ENCODE peak calls at places on chromosomes 1 and 21, in nine cellular contexts. X is MCF 10A, Z is neural crest cell, E is foreskin fibroblast, T is astrocyte of the spinal cord, K is HFF-Myc, J is RWPE1, I is endothelial cell, B is Calu3. A is an unnamed sample.

GRCh38 chr1:212477680-212478466 is 45.2 kb downstream of the NENF start:
- DNase-seq in X (no peak), Z (no peak), E (no peak), T (no peak), K (no peak), J (no peak), I (no peak), B (peak), A (peak)

GRCh38 chr1:56194911-56195310 is 384.5 kb downstream of the PLPP3 start:
- DNase-seq in X (peak), Z (no peak), E (peak), T (peak), K (no peak), J (no peak), I (no peak), B (no peak), A (no peak)

GRCh38 chr1:4262665-4263064 is 362.6 kb upstream of the C1orf174 start:
- DNase-seq in X (no peak), Z (no peak), E (no peak), T (no peak), K (no peak), J (no peak), I (no peak), B (no peak), A (no peak)

GRCh38 chr1:230138561-230139239 is 71.7 kb downstream of the GALNT2 start:
- DNase-seq in X (no peak), Z (no peak), E (no peak), T (no peak), K (no peak), J (no peak), I (no peak), B (no peak), A (no peak)

GRCh38 chr1:6045110-6045502 is 582 bp upstream of the KCNAB2 start:
- DNase-seq in X (no peak), Z (no peak), E (no peak), T (no peak), K (no peak), J (no peak), I (no peak), B (no peak), A (no peak)

GRCh38 chr1:54262244-54262643 is 62.3 kb downstream of the MRPL37 start:
- DNase-seq in X (no peak), Z (no peak), E (no peak), T (no peak), K (no peak), J (no peak), I (no peak), B (no peak), A (no peak)

GRCh38 chr1:92877081-92877711 is 45.4 kb downstream of the RPL5 start:
- DNase-seq in X (no peak), Z (no peak), E (no peak), T (no peak), K (no peak), J (no peak), I (no peak), B (no peak), A (no peak)

GRCh38 chr1:108747128-108747827 is 804 bp downstream of the STXBP3 start:
- DNase-seq in X (peak), Z (peak), E (peak), T (peak), K (peak), J (peak), I (peak), B (peak), A (no peak)

GRCh38 chr1:93905051-93905450 is 4.2 kb downstream of the GCLM start:
- DNase-seq in X (peak), Z (no peak), E (peak), T (no peak), K (no peak), J (no peak), I (no peak), B (no peak), A (no peak)

GRCh38 chr1:7538033-7538432 is 233.1 kb upstream of the VAMP3 start:
- DNase-seq in X (no peak), Z (no peak), E (peak), T (peak), K (no peak), J (no peak), I (no peak), B (no peak), A (no peak)

GRCh38 chr1:176801553-176802020 is 338.6 kb downstream of the PAPPA2 start:
- DNase-seq in X (no peak), Z (no peak), E (peak), T (no peak), K (no peak), J (no peak), I (no peak), B (no peak), A (no peak)

GRCh38 chr1:27955076-27955475 is 4.7 kb upstream of the XKR8 start:
- DNase-seq in X (no peak), Z (no peak), E (no peak), T (no peak), K (no peak), J (no peak), I (no peak), B (no peak), A (no peak)

GRCh38 chr1:27954186-27954585 is 5.6 kb upstream of the XKR8 start:
- DNase-seq in X (no peak), Z (no peak), E (no peak), T (no peak), K (no peak), J (no peak), I (no peak), B (no peak), A (peak)

GRCh38 chr1:27957655-27958054 is 2.1 kb upstream of the XKR8 start:
- DNase-seq in X (no peak), Z (no peak), E (no peak), T (no peak), K (no peak), J (no peak), I (no peak), B (no peak), A (no peak)

GRCh38 chr1:27958513-27958912 is 1.3 kb upstream of the XKR8 start:
- DNase-seq in X (no peak), Z (no peak), E (no peak), T (no peak), K (no peak), J (no peak), I (no peak), B (no peak), A (peak)

DNA sequence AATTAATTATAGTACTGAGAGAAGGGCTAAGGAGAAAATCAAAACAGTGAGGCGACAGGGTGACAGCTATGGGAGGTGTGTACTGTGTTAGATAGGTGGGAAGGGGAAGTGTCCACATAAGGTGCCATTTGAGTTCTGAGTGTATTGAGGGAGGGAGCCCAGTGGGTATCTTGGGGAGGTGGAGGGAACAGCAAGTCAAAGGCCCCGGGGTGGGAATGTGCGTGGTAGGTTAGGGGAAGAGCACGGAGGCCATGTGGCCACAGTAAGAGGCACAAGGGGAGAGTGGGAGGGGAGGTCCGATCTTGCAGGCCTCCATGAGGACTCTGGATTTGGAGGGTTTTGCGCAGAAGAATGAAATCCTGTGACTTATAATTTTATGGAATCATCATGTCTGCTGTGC is 3.0 kb upstream of the XKR8 start:
- DNase-seq in X (no peak), Z (no peak), E (no peak), T (no peak), K (no peak), J (no peak), I (no peak), B (no peak), A (no peak)
- TF ChIP-seq CTCF in X (no peak), Z (no peak), E (no peak), T (no peak), K (no peak), J (no peak), I (no peak), B (no peak), A (no peak)

DNA sequence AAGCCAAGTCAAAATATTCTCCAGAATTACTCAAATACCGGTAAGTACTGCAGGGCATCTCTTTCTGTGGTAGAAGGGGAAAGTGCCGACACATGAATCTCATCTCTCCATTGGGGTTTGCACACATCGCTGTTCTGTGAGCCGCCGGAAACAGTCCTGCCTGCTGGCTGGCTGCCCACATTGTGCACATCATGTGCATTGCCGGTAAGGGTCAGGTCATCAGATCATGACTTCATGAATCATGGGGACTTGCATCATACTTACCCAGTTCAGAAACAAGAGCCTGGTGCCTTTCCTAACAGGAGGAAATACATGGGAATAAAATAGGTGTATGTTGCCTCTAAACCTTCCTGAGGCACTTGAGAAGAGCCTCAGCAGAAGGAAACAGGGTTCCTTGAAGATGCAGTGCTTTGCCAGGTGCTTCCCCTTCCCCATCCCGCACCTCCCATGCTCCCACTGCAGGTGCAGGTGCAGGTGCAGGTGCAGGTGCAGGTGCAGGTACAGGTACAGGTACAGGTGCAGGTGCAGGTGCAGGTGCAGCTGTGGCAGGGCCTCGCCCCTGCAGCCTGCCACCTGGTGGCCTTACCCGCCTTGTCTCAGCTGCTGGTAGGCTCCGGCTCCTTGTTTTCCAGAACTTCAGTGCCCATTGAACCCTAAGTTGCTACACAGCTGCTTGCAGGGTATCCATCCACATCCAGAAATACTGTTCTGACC is 26.5 kb downstream of the GPR137B start:
- DNase-seq in X (peak), Z (no peak), E (peak), T (peak), K (no peak), J (peak), I (no peak), B (peak), A (no peak)
- TF ChIP-seq CTCF in X (peak), Z (no peak), E (no peak), T (no peak), K (no peak), J (no peak), I (no peak), B (peak), A (no peak)

GRCh38 chr1:244325056-244325764 is 126.5 kb downstream of the ADSS2 start:
- DNase-seq in X (no peak), Z (no peak), E (peak), T (no peak), K (no peak), J (no peak), I (no peak), B (no peak), A (no peak)

GRCh38 chr1:244329591-244330317 is 122.0 kb downstream of the ADSS2 start:
- DNase-seq in X (peak), Z (no peak), E (peak), T (no peak), K (no peak), J (no peak), I (no peak), B (no peak), A (no peak)

GRCh38 chr1:244326757-244327156 is 125.0 kb downstream of the ADSS2 start:
- DNase-seq in X (no peak), Z (no peak), E (no peak), T (no peak), K (no peak), J (no peak), I (no peak), B (no peak), A (no peak)

GRCh38 chr1:244330318-244330625 is 121.4 kb downstream of the ADSS2 start:
- DNase-seq in X (no peak), Z (no peak), E (no peak), T (no peak), K (no peak), J (no peak), I (no peak), B (no peak), A (no peak)

DNA sequence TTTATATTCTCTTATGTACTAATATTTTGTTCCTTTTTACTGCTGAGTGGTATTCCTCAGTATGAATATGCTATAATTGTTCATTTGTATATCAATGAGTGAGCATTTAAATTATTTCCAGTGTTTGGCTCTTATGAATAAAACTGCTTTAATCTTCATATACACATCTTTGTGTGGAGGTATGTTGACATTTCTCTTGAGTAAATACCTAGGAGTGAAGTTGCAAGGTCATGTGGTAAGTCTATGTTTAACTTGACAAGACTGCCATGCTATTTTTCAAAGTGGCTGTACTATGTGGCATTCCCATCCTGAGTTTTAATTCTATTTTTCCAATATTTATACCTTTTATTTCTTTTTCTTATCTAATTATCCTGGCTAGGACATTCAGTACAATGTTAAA is 124.2 kb downstream of the ADSS2 start:
- DNase-seq in X (no peak), Z (no peak), E (no peak), T (no peak), K (no peak), J (no peak), I (no peak), B (no peak), A (no peak)
- TF ChIP-seq CTCF in X (no peak), Z (no peak), E (no peak), T (no peak), K (no peak), J (no peak), I (no peak), B (no peak), A (no peak)

DNA sequence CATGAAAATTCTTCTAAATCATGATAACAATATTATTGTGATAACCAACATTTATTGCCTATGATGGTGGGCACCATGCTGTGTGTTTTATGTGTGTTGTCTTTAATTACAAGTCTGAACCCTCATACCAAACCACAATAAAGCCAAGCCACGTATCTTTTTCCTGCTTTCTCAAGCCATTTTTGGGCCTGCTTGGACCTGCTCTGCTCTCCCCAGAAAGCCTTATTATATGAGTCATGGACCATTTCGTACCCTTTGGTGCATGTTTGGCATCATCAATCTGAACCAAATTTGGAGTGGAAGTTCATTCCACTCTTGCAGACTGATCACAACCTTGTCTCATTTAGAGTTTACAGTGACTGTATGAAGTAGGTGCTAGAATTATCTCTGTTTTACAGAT is 87.3 kb upstream of the CD53 start:
- DNase-seq in X (peak), Z (no peak), E (no peak), T (no peak), K (no peak), J (peak), I (no peak), B (no peak), A (no peak)
- TF ChIP-seq CTCF in X (no peak), Z (no peak), E (no peak), T (no peak), K (no peak), J (no peak), I (no peak), B (no peak), A (no peak)

GRCh38 chr1:177947623-177948022 is 22.2 kb downstream of the SEC16B start:
- DNase-seq in X (no peak), Z (no peak), E (no peak), T (no peak), K (no peak), J (no peak), I (no peak), B (no peak), A (no peak)

GRCh38 chr1:177944673-177945014 is 25.2 kb downstream of the SEC16B start:
- DNase-seq in X (no peak), Z (no peak), E (no peak), T (no peak), K (no peak), J (no peak), I (no peak), B (no peak), A (no peak)

GRCh38 chr1:177943999-177944672 is 25.7 kb downstream of the SEC16B start:
- DNase-seq in X (no peak), Z (no peak), E (no peak), T (no peak), K (no peak), J (no peak), I (no peak), B (no peak), A (no peak)

GRCh38 chr1:177948336-177948972 is 21.4 kb downstream of the SEC16B start:
- DNase-seq in X (peak), Z (peak), E (peak), T (peak), K (peak), J (peak), I (peak), B (peak), A (no peak)

GRCh38 chr1:177945943-177946650 is 23.8 kb downstream of the SEC16B start:
- DNase-seq in X (peak), Z (peak), E (peak), T (peak), K (no peak), J (peak), I (peak), B (peak), A (no peak)
- TF ChIP-seq CTCF in X (peak), Z (peak), E (peak), T (peak), K (peak), J (peak), I (peak), B (peak), A (peak)

DNA sequence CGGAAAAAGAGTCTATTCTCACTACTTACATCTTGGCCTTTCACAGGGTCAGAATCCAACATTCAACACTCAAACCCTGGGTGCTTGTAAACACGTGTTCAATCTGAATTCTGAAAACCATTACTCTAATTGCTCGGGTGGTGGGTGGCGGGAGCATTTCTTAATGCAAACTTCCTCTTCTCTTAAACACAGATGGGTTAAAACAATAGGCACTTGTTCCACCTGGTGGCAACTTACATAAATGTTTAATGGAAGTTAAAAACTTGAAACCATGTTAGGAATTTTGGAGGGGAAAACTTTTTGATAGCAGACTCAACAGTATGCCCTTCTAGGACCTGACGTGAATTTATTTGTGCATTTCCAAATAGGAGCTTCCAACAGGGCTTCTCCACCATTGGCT is 23.4 kb upstream of the TDRD10 start:
- DNase-seq in X (peak), Z (no peak), E (no peak), T (peak), K (no peak), J (no peak), I (no peak), B (peak), A (no peak)
- TF ChIP-seq CTCF in X (no peak), Z (no peak), E (no peak), T (no peak), K (no peak), J (no peak), I (no peak), B (peak), A (peak)

DNA sequence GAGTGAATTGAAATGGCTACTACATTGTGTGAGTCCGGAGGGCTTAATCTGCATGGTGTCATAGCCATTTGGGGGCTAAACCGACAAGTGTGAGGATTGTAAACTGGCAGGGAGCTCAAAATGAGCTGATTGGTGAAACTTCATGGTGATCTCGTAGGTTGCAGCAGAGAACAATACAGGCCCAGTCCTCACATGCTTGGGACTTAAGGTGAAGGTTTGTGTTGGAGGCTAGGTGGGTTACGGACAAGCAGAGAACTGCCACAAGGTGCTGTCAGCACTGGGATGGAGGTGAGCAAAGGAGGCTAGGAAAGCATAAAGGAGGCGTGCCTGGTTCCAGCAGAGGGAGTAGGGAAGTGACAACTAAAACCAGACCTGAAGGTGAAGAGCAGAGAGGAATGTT is 9.4 kb downstream of the PGM1 start:
- DNase-seq in X (no peak), Z (no peak), E (no peak), T (no peak), K (no peak), J (no peak), I (no peak), B (no peak), A (no peak)
- TF ChIP-seq CTCF in X (no peak), Z (no peak), E (no peak), T (no peak), K (no peak), J (no peak), I (no peak), B (no peak), A (no peak)

DNA sequence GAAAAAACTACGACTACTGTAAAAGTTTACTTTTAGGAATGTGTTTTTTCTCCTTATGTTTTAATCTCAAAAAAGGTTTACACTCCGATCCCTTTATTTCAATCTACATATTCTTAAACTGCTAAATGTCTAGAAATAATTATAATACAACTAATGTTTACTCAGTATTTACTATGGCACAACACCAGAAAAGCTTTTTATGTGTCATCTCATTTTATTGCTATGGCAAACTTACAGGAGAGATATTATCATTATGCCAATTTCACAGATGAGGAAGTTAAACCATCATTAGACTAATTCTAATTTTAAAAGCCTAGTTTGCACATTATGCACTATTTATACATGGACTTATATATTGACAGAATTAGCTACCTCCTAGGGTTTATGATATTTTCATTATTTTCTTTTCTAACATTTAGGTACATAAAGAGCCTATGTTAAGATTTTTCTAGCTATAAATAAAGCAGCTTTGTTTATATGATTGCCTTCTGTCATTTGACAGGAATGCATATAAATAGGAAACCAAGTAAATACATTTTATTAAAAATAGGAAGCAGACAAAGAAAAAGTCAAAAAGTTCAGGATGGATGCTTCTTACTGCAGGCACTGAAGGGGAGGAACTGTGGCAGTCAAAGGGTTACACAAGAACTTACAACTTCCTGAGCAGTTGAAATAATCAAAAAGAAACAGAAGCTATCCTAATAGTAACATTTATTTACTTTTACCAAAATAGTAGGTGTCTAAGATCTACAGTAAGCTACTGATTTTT is 442.4 kb downstream of the LTN1 start:
- DNase-seq in X (no peak), Z (no peak), E (peak), T (no peak), K (no peak), J (no peak), I (no peak), B (no peak), A (no peak)
- TF ChIP-seq CTCF in X (no peak), Z (no peak), E (no peak), T (no peak), K (no peak), J (no peak), I (no peak), B (no peak), A (no peak)

A was measured in chondrocyte.